ENCODE peak calls at places on chromosomes 5 and 9, in nine cellular contexts. M is AG10803; F is CD8-positive, alpha-beta memory T cell; J is kidney; I is cardiac muscle cell; P is body of pancreas; U is AG04450; R is brain microvascular endothelial cell; X is GM23248. Z is an unnamed sample.

GRCh38 chr9:93594041-93594756 is 17.8 kb downstream of the PHF2 start:
- DNase-seq in F (no peak), I (no peak), M (no peak), J (peak), R (no peak), U (no peak), X (no peak), P (no peak), Z (no peak)

GRCh38 chr5:2666081-2666480 is 85.4 kb downstream of the IRX2 start:
- DNase-seq in R (no peak), F (no peak), X (no peak), J (no peak), I (peak), M (no peak), U (no peak), P (no peak), Z (no peak)

GRCh38 chr5:96896285-96896711 is 20.0 kb downstream of the ERAP2 start:
- DNase-seq in R (no peak), X (no peak), M (no peak), P (no peak), F (no peak), J (no peak), I (no peak), U (no peak), Z (no peak)

GRCh38 chr9:138053321-138053868 is 175.8 kb downstream of the CACNA1B start:
- DNase-seq in F (no peak), I (no peak), J (peak), X (no peak), R (no peak), M (no peak), U (no peak), P (no peak), Z (no peak)

GRCh38 chr5:160747963-160748362 is 104.0 kb downstream of the ATP10B start:
- DNase-seq in F (no peak), X (no peak), R (no peak), I (peak), P (no peak), J (no peak), U (no peak), M (no peak), Z (no peak)

GRCh38 chr9:121999556-121999955 is 93.6 kb downstream of the TTLL11 start:
- DNase-seq in U (no peak), X (no peak), R (no peak), P (no peak), J (no peak), F (no peak), I (no peak), M (no peak), Z (no peak)

GRCh38 chr5:31273161-31273560 is 79.7 kb downstream of the CDH6 start:
- DNase-seq in P (no peak), X (no peak), R (peak), U (no peak), M (no peak), F (no peak), J (no peak), I (peak), Z (no peak)

GRCh38 chr9:111427186-111427585 is 57.0 kb downstream of the ECPAS start:
- DNase-seq in X (peak), R (no peak), P (no peak), U (no peak), F (no peak), I (no peak), M (peak), J (no peak), Z (peak)

GRCh38 chr5:17219006-17219422 is 1.6 kb downstream of the BASP1 start:
- DNase-seq in J (no peak), F (no peak), I (peak), P (no peak), X (peak), R (no peak), U (no peak), M (no peak), Z (no peak)

GRCh38 chr5:17219431-17219830 is 2.0 kb downstream of the BASP1 start:
- DNase-seq in I (no peak), J (no peak), M (no peak), X (no peak), F (no peak), P (no peak), R (no peak), U (no peak), Z (no peak)

GRCh38 chr5:17217421-17218352 is at the start of gene BASP1:
- DNase-seq in X (peak), M (peak), R (peak), I (peak), J (peak), P (peak), F (no peak), U (no peak), Z (peak)

GRCh38 chr5:17216974-17217325 is 481 bp upstream of the BASP1 start:
- DNase-seq in X (peak), J (peak), M (peak), U (no peak), R (peak), F (no peak), I (peak), P (no peak), Z (peak)

DNA sequence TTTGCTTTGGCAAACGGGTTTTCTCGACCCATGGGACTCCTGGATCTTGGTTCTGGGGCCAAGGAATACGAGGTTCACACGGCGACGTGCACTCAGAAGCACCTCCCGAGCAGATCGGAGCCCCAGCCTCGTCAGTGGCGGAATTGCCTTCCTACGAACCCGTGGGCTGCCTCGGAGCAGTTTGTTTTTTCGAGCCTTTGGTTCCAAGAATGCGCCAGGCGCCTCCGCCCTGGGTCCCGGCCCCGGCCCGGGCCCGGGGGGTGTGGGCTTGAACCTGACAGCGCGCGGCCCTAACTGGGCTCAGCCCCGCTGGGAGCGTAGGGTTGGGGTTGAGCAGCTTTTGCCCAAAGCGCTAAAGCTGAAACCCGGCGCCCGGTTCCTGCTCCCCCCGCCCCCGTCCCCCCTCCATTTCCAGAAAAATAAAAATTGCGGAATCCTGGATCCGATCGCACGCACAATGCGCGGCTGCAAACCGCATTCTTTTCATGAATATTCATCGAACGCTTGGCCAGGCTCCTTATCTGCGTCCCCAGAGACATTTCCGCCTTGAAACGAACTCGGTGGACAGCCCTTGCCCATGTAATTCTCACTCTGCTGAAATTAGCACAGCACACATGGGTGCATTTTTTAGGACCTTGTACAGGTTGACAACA is 1.0 kb downstream of the BASP1 start:
- DNase-seq in M (peak), X (peak), I (peak), P (no peak), U (no peak), F (no peak), R (peak), J (peak), Z (peak)
- H3K4me3 ChIP-seq in M (peak), X (peak), I (peak), P (peak), U (peak), F (no peak), R (peak), J (peak), Z (peak)

GRCh38 chr5:492314-492893 is 31.8 kb downstream of the SLC9A3 start:
- DNase-seq in R (no peak), I (no peak), U (no peak), X (no peak), F (no peak), P (no peak), J (no peak), M (no peak), Z (no peak)

GRCh38 chr5:494667-495255 is 29.5 kb downstream of the SLC9A3 start:
- DNase-seq in F (no peak), R (no peak), J (no peak), M (no peak), U (no peak), X (no peak), P (no peak), I (no peak), Z (no peak)

GRCh38 chr5:493758-494157 is 30.5 kb downstream of the SLC9A3 start:
- DNase-seq in X (no peak), M (no peak), U (no peak), R (no peak), J (no peak), P (no peak), I (no peak), F (no peak), Z (no peak)

GRCh38 chr5:491856-492155 is 32.4 kb downstream of the SLC9A3 start:
- DNase-seq in I (no peak), F (no peak), P (no peak), R (no peak), X (no peak), J (no peak), U (no peak), M (no peak), Z (no peak)

DNA sequence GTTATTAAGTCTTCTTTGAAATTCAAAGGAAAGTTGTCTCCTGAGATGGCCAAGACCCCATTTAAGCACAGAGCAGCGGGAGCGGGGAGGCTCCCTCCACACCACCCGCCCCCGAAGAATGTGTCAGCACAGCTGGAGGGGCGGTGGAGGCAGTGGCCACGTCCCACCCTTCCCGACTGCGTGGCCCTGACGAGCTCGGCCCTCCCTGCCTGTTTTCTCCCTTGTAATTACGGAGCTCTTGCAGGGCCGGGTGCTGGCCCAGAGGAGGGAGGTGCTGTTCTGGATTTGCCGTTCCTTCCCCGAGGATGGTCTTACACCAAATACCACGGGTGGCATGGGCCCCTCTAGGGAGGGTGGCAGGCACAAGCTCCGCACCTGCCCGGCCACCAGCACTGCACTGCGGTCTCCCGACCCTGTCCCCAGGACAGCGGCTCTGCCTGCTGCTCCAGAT is 31.0 kb downstream of the SLC9A3 start:
- DNase-seq in F (no peak), U (no peak), R (no peak), J (no peak), I (no peak), X (peak), P (no peak), M (no peak), Z (no peak)
- H3K4me3 ChIP-seq in F (no peak), U (no peak), R (no peak), J (no peak), I (no peak), X (no peak), P (no peak), M (no peak), Z (no peak)

GRCh38 chr9:127875306-127875966 is 2.0 kb downstream of the AK1 start:
- DNase-seq in M (peak), U (no peak), X (peak), J (no peak), P (no peak), F (no peak), R (peak), I (no peak), Z (peak)

GRCh38 chr9:127874301-127875216 is 2.9 kb downstream of the AK1 start:
- DNase-seq in F (no peak), J (no peak), X (peak), I (no peak), M (no peak), U (no peak), R (no peak), P (no peak), Z (no peak)

GRCh38 chr9:127873223-127873691 is 4.2 kb downstream of the AK1 start:
- DNase-seq in F (no peak), U (no peak), M (no peak), P (no peak), R (no peak), X (no peak), J (no peak), I (no peak), Z (no peak)

GRCh38 chr9:127872492-127873222 is 4.8 kb downstream of the AK1 start:
- DNase-seq in M (no peak), R (no peak), U (no peak), J (no peak), F (no peak), I (no peak), P (no peak), X (no peak), Z (no peak)

DNA sequence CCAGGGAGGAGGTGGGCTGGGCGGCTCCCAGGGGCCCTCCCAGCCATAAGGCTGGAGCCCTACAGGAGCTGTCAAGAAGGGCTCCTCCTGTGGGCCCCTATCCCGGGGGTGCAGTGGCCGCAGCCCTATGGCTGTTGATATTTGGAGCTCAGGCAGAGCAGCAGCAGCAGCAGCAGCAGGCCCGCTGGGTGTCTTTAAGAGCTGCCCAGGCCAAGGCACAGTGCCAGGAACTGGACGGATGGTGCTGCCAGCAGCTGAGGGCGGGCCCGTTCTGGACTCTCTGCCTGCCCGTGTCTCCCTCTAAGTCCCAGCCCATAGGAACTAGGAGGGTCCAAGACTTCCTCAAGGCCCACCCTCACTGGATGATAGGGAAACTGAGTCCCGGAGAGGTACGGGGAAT is 3.6 kb downstream of the AK1 start:
- DNase-seq in X (peak), M (peak), R (no peak), F (no peak), I (no peak), U (no peak), J (no peak), P (peak), Z (no peak)
- H3K4me3 ChIP-seq in X (no peak), M (no peak), R (no peak), F (no peak), I (no peak), U (no peak), J (no peak), P (no peak), Z (no peak)

GRCh38 chr5:149408252-149409099 is 29.4 kb upstream of the IL17B start:
- DNase-seq in J (no peak), P (no peak), M (peak), R (no peak), F (no peak), U (no peak), I (no peak), X (no peak), Z (no peak)
- H3K4me3 ChIP-seq in J (peak), P (no peak), M (peak), R (peak), F (no peak), U (peak), I (no peak), X (peak), Z (peak)

DNA sequence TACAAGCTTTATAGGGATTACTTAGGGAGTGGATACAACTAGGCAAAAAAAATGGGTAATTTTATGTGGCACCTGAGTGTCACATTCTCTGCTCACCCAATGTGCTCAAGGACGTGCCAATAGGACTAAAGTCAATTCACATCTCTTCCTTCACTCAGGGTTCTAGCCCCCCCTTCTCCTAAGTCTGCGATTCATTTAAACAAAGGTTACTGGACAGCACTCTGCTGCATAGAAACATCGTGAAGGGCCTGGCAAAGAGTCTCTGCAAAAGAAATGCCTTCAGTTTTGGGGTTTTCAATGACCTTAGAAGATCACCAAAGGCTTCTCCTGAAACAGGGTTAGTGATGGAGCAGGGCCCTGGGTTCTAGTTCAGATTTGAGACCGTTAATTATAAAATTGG is 142.3 kb downstream of the TSSK1B start:
- DNase-seq in J (no peak), P (no peak), R (no peak), X (peak), F (no peak), U (no peak), M (no peak), I (peak), Z (no peak)
- H3K4me3 ChIP-seq in J (peak), P (no peak), R (peak), X (peak), F (no peak), U (peak), M (no peak), I (peak), Z (no peak)